ENCODE peak calls at places on chromosomes 12 and 14, in eight cellular contexts. L is fibroblast of pulmonary artery; S is activated naive CD8-positive, alpha-beta T cell treated with anti-CD3 and anti-CD28 coated beads, Interleukin-2, amount 50 U/mL, for 24 hours; G is right atrium auricular region; A is posterior cingulate gyrus; X is germinal center; R is esophagus squamous epithelium; N is Right ventricle myocardium superior. F is an unnamed sample.

GRCh38 chr12:63668028-63668799 is at the start of gene DPY19L2:
- DNase-seq in L (peak), S (peak), G (peak), A (peak), X (peak), R (no peak), N (peak), F (peak)

GRCh38 chr12:48160807-48161206 is 3.5 kb upstream of the ASB8 start:
- DNase-seq in L (peak), S (no peak), G (no peak), A (peak), X (no peak), R (no peak), N (peak), F (no peak)

GRCh38 chr12:105912911-105913514 is 225.7 kb downstream of the NUAK1 start:
- DNase-seq in L (no peak), S (no peak), G (no peak), A (no peak), X (no peak), R (no peak), N (no peak), F (no peak)

GRCh38 chr12:55827806-55828205 is 1.6 kb downstream of the DNAJC14 start:
- DNase-seq in L (no peak), S (no peak), G (no peak), A (peak), X (no peak), R (no peak), N (no peak), F (no peak)

GRCh38 chr12:647039-647712 is 16.1 kb downstream of the NINJ2 start:
- DNase-seq in L (no peak), S (no peak), G (no peak), A (no peak), X (no peak), R (no peak), N (no peak), F (peak)

GRCh38 chr14:100341301-100342031 is 18.3 kb downstream of the SLC25A47 start:
- DNase-seq in L (peak), S (peak), G (peak), A (peak), X (peak), R (no peak), N (no peak), F (peak)

GRCh38 chr14:99261916-99262787 is 9.8 kb downstream of the BCL11B start:
- DNase-seq in L (no peak), S (peak), G (no peak), A (peak), X (no peak), R (no peak), N (no peak), F (peak)

GRCh38 chr14:67228325-67228984 is 12.8 kb upstream of the PALS1 start:
- DNase-seq in L (no peak), S (no peak), G (no peak), A (no peak), X (no peak), R (no peak), N (no peak), F (no peak)

GRCh38 chr14:75003250-75004027 is 718 bp downstream of the EIF2B2 start:
- DNase-seq in L (no peak), S (no peak), G (no peak), A (no peak), X (no peak), R (no peak), N (no peak), F (no peak)

GRCh38 chr14:99181804-99182520 is 90.0 kb downstream of the BCL11B start:
- DNase-seq in L (no peak), S (no peak), G (no peak), A (no peak), X (no peak), R (no peak), N (no peak), F (no peak)

GRCh38 chr14:89060191-89060590 is 235.7 kb downstream of the TTC8 start:
- DNase-seq in L (peak), S (no peak), G (no peak), A (no peak), X (no peak), R (no peak), N (no peak), F (no peak)

GRCh38 chr12:13436182-13436581 is 239.7 kb downstream of the EMP1 start:
- DNase-seq in L (no peak), S (no peak), G (no peak), A (no peak), X (no peak), R (no peak), N (no peak), F (no peak)

F was measured in spleen.